ENCODE peak calls at places on chromosomes 11 and 22, in four cellular contexts. A, L, Z and S are unnamed samples.

GRCh38 chr11:80993561-80993960 is 1552.7 kb upstream of the TENM4 start:
- ATAC-seq in A (no peak), L (no peak), Z (no peak), S (no peak)

GRCh38 chr11:6248248-6248647 is 9.4 kb downstream of the CNGA4 start:
- ATAC-seq in A (no peak), L (no peak), Z (no peak), S (no peak)

GRCh38 chr22:46078241-46079092 is 71.9 kb upstream of the PPARA start:
- ATAC-seq in A (no peak), L (peak; percentile 34), Z (peak; percentile 57), S (no peak)

GRCh38 chr11:721913-722811 is 16.1 kb downstream of the EPS8L2 start:
- ATAC-seq in A (peak; percentile 25), L (no peak), Z (no peak), S (peak; percentile 79)

GRCh38 chr22:40485813-40486610 is 115.6 kb downstream of the SGSM3 start:
- ATAC-seq in A (no peak), L (no peak), Z (peak; percentile 48), S (no peak)

GRCh38 chr11:1998861-1999260 is 1.2 kb upstream of the H19 start:
- ATAC-seq in A (no peak), L (peak; percentile 50), Z (no peak), S (no peak)

GRCh38 chr11:120004723-120005122 is 133.2 kb downstream of the TRIM29 start:
- ATAC-seq in A (no peak), L (no peak), Z (no peak), S (no peak)

GRCh38 chr11:69249641-69250502 is 44.1 kb upstream of the MYEOV start:
- ATAC-seq in A (no peak), L (no peak), Z (no peak), S (no peak)

GRCh38 chr11:34724973-34725372 is 104.1 kb downstream of the EHF start:
- ATAC-seq in A (no peak), L (no peak), Z (no peak), S (no peak)

GRCh38 chr11:16299884-16300778 is 56.2 kb downstream of the SOX6 start:
- ATAC-seq in A (no peak), L (no peak), Z (no peak), S (no peak)

GRCh38 chr11:24295360-24295759 is 201.5 kb upstream of the LUZP2 start:
- ATAC-seq in A (no peak), L (no peak), Z (no peak), S (no peak)

GRCh38 chr22:36673821-36674220 is 29.7 kb downstream of the CACNG2 start:
- ATAC-seq in A (no peak), L (no peak), Z (no peak), S (no peak)

GRCh38 chr11:112016088-112016764 is 9.0 kb upstream of the DLAT start:
- ATAC-seq in A (no peak), L (no peak), Z (peak; percentile 56), S (peak; percentile 91)

GRCh38 chr11:30218278-30218677 is 12.5 kb upstream of the FSHB start:
- ATAC-seq in A (no peak), L (no peak), Z (peak; percentile 61), S (no peak)

GRCh38 chr11:102589047-102589459 is 36.1 kb downstream of the MMP20 start:
- ATAC-seq in A (peak; percentile 69), L (no peak), Z (no peak), S (peak; percentile 97)

GRCh38 chr11:69207165-69207889 is 51.6 kb downstream of the SMIM38 start:
- ATAC-seq in A (no peak), L (no peak), Z (no peak), S (no peak)

GRCh38 chr11:102323542-102324261 is 6.4 kb downstream of the BIRC3 start:
- ATAC-seq in A (no peak), L (no peak), Z (no peak), S (no peak)

GRCh38 chr11:8719260-8720190 is 36.9 kb downstream of the RPL27A start:
- ATAC-seq in A (no peak), L (peak; percentile 75), Z (peak; percentile 70), S (no peak)

GRCh38 chr11:63667993-63668392 is 3.2 kb downstream of the ATL3 start:
- ATAC-seq in A (peak; percentile 84), L (peak; percentile 31), Z (no peak), S (no peak)

GRCh38 chr22:42949159-42949558 is 65.8 kb downstream of the PACSIN2 start:
- ATAC-seq in A (no peak), L (no peak), Z (no peak), S (no peak)

GRCh38 chr22:45248832-45249561 is 8.3 kb upstream of the KIAA0930 start:
- ATAC-seq in A (no peak), L (no peak), Z (no peak), S (peak; percentile 37)

GRCh38 chr11:45879803-45880685 is 5.4 kb upstream of the MAPK8IP1 start:
- ATAC-seq in A (no peak), L (peak; percentile 74), Z (no peak), S (no peak)

GRCh38 chr11:10108901-10109665 is 184.9 kb downstream of the SBF2 start:
- ATAC-seq in A (no peak), L (no peak), Z (no peak), S (no peak)

GRCh38 chr11:33461726-33462125 is 204.5 kb downstream of the HIPK3 start:
- ATAC-seq in A (no peak), L (no peak), Z (no peak), S (peak; percentile 11)

GRCh38 chr11:72048718-72049460 is 31.5 kb downstream of the NUMA1 start:
- ATAC-seq in A (no peak), L (no peak), Z (no peak), S (no peak)

GRCh38 chr11:118343981-118344521 is at the start of gene CD3G:
- ATAC-seq in A (peak; percentile 72), L (no peak), Z (no peak), S (no peak)

GRCh38 chr11:57348636-57349323 is 10.6 kb downstream of the P2RX3 start:
- ATAC-seq in A (no peak), L (no peak), Z (no peak), S (no peak)

GRCh38 chr11:85759915-85760314 is 51.0 kb downstream of the SYTL2 start:
- ATAC-seq in A (no peak), L (peak; percentile 82), Z (no peak), S (no peak)

GRCh38 chr22:48631288-48631687 is 1196.4 kb downstream of the BRD1 start:
- ATAC-seq in A (no peak), L (no peak), Z (no peak), S (peak; percentile 28)

GRCh38 chr11:19433367-19433766 is 192.6 kb upstream of the E2F8 start:
- ATAC-seq in A (no peak), L (no peak), Z (no peak), S (peak; percentile 70)

GRCh38 chr22:28220626-28221363 is 301.7 kb upstream of the PITPNB start:
- ATAC-seq in A (no peak), L (no peak), Z (no peak), S (peak; percentile 8)

GRCh38 chr22:28953976-28954880 is 70.9 kb downstream of the ZNRF3 start:
- ATAC-seq in A (no peak), L (no peak), Z (no peak), S (no peak)

GRCh38 chr22:36352775-36353507 is 34.8 kb downstream of the MYH9 start:
- ATAC-seq in A (peak; percentile 44), L (peak; percentile 28), Z (peak; percentile 60), S (peak; percentile 37)